ENCODE peak calls at places on chromosomes 1 and 21, in four cellular contexts. R is H1, B is HepG2, Z is K562. E is an unnamed sample.

GRCh38 chr1:220876511-220877347 is 2.5 kb upstream of the HLX start:
- DNase-seq in R (peak; percentile 73), B (no peak), Z (no peak), E (no peak)

GRCh38 chr1:21318714-21319159 is 28.5 kb upstream of the ECE1 start:
- DNase-seq in R (no peak), B (no peak), Z (no peak), E (no peak)

GRCh38 chr1:153023109-153023508 is 7.9 kb upstream of the SPRR1B start:
- DNase-seq in R (no peak), B (no peak), Z (no peak), E (no peak)

GRCh38 chr1:201009967-201010645 is 13.4 kb downstream of the KIF21B start:
- DNase-seq in B (no peak), Z (no peak), R (no peak), E (no peak)

GRCh38 chr1:85611390-85611789 is 30.8 kb downstream of the CCN1 start:
- DNase-seq in Z (no peak), R (no peak), B (no peak), E (no peak)

GRCh38 chr1:225482489-225482950 is 54.7 kb upstream of the LBR start:
- DNase-seq in R (peak; percentile 31), B (no peak), Z (no peak), E (no peak)

GRCh38 chr1:47438321-47439150 is 692 bp downstream of the FOXD2 start:
- DNase-seq in Z (no peak), R (peak; percentile 73), B (no peak), E (no peak)

GRCh38 chr1:100396651-100397050 is 44.3 kb downstream of the CDC14A start:
- DNase-seq in B (no peak), R (no peak), Z (no peak), E (no peak)

GRCh38 chr21:32412998-32413504 is 545 bp downstream of the EVA1C start:
- DNase-seq in R (no peak), B (no peak), Z (no peak), E (no peak)

GRCh38 chr21:37496972-37497371 is 130.4 kb downstream of the DYRK1A start:
- DNase-seq in Z (no peak), B (no peak), R (no peak), E (no peak)

GRCh38 chr1:156627313-156627880 is 8.2 kb downstream of the HAPLN2 start:
- DNase-seq in R (no peak), Z (peak; percentile 53), B (peak; percentile 58), E (peak; percentile 57)

GRCh38 chr1:162991444-162991843 is 77.7 kb upstream of the RGS4 start:
- DNase-seq in B (no peak), Z (no peak), R (no peak), E (no peak)

GRCh38 chr1:56304975-56305374 is 274.4 kb downstream of the PLPP3 start:
- DNase-seq in R (no peak), Z (no peak), B (no peak), E (no peak)

GRCh38 chr1:52727114-52727586 is 897 bp downstream of the ZYG11B start:
- DNase-seq in B (no peak), R (no peak), Z (peak; percentile 54), E (peak; percentile 10)

GRCh38 chr1:193275773-193276172 is 89.4 kb upstream of the B3GALT2 start:
- DNase-seq in Z (no peak), R (peak; percentile 70), B (no peak), E (no peak)

GRCh38 chr1:187665513-187665912 is 836.8 kb downstream of the PLA2G4A start:
- DNase-seq in R (no peak), B (no peak), Z (no peak), E (no peak)

GRCh38 chr1:188249813-188250212 is 1421.1 kb downstream of the PLA2G4A start:
- DNase-seq in R (no peak), B (no peak), Z (no peak), E (no peak)

GRCh38 chr1:219304227-219305226 is 130.8 kb downstream of the LYPLAL1 start:
- DNase-seq in Z (no peak), B (no peak), R (no peak), E (peak; percentile 57)

GRCh38 chr1:169460193-169460833 is 25.4 kb downstream of the SLC19A2 start:
- DNase-seq in Z (no peak), B (no peak), R (peak; percentile 69), E (no peak)

GRCh38 chr1:207826557-207827487 is 75.0 kb downstream of the CD46 start:
- DNase-seq in B (peak; percentile 90), Z (no peak), R (no peak), E (peak; percentile 66)

GRCh38 chr1:57281324-57281723 is 142.5 kb downstream of the DAB1 start:
- DNase-seq in R (no peak), B (peak; percentile 92), Z (no peak), E (no peak)

GRCh38 chr1:42316292-42316691 is 18.7 kb downstream of the FOXJ3 start:
- DNase-seq in R (no peak), B (no peak), Z (no peak), E (no peak)

GRCh38 chr1:83996621-83997020 is 2.3 kb downstream of the TTLL7 start:
- DNase-seq in Z (no peak), R (no peak), B (no peak), E (no peak)

GRCh38 chr1:41870076-41870562 is 48.6 kb downstream of the HIVEP3 start:
- DNase-seq in R (no peak), B (no peak), Z (peak; percentile 28), E (no peak)

GRCh38 chr1:39047374-39048229 is 21.5 kb downstream of the NDUFS5 start:
- DNase-seq in Z (peak; percentile 66), R (no peak), B (peak; percentile 39), E (no peak)

GRCh38 chr1:168751195-168751650 is 22.2 kb upstream of the DPT start:
- DNase-seq in Z (no peak), B (peak; percentile 11), R (no peak), E (peak; percentile 16)

GRCh38 chr1:46432781-46433327 is 38.7 kb downstream of the FAAH start:
- DNase-seq in R (no peak), B (no peak), Z (no peak), E (no peak)

GRCh38 chr1:110283677-110284076 is 55.5 kb upstream of the RBM15 start:
- DNase-seq in R (no peak), B (no peak), Z (no peak), E (no peak)

GRCh38 chr1:5140136-5140535 is 485.7 kb downstream of the AJAP1 start:
- DNase-seq in R (no peak), Z (no peak), B (no peak), E (no peak)

GRCh38 chr1:42941640-42942330 is 16.9 kb downstream of the SLC2A1 start:
- DNase-seq in Z (peak; percentile 82), B (no peak), R (no peak), E (no peak)

GRCh38 chr21:36347278-36347961 is 27.4 kb downstream of the MORC3 start:
- DNase-seq in B (no peak), Z (no peak), R (no peak), E (no peak)

GRCh38 chr1:182671779-182672486 is 12.5 kb downstream of the RGS8 start:
- DNase-seq in Z (no peak), B (no peak), R (no peak), E (no peak)

GRCh38 chr1:79117376-79117775 is 110.8 kb upstream of the ADGRL4 start:
- DNase-seq in B (no peak), Z (no peak), R (no peak), E (no peak)

GRCh38 chr1:166350490-166350889 is 183.7 kb upstream of the FAM78B start:
- DNase-seq in Z (no peak), R (no peak), B (no peak), E (no peak)

DNA sequence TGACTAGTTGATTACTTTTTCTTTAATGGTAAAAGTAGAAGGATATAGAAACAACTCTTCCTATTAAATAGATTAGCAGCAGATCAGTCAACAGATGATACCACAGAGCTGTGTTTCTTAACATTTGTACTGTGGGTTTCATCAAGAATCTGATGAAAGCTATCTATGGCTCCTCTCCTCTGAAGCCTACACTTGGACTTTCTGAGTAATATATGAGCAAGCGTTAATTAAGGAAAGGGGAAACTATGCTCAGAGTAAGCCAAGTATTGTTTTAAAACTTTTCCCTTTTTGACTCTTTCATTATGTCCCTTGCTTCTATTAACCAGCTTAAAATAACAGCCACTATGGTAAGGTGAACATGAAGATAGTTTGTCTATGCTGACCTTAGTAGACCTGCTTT is 10.8 kb downstream of the ARID4B start:
- DNase-seq in B (no peak), Z (no peak), R (no peak), E (no peak)
- TF ChIP-seq PHF8 in B (no peak), Z (no peak), R (no peak), E (no peak)

GRCh38 chr1:224182057-224182865 is 779 bp upstream of the DEGS1 start:
- DNase-seq in Z (no peak), R (no peak), B (no peak), E (no peak)
- TF ChIP-seq PHF8 in Z (no peak), R (no peak), B (no peak), E (no peak)

GRCh38 chr1:112337028-112337531 is 58.9 kb upstream of the CTTNBP2NL start:
- DNase-seq in R (no peak), Z (peak; percentile 67), B (peak; percentile 13), E (peak; percentile 44)
- TF ChIP-seq PHF8 in R (no peak), Z (no peak), B (no peak), E (no peak)

GRCh38 chr1:31727195-31727594 is 23.4 kb upstream of the COL16A1 start:
- DNase-seq in R (no peak), B (no peak), Z (no peak), E (no peak)

GRCh38 chr1:31726715-31727114 is 22.9 kb upstream of the COL16A1 start:
- DNase-seq in B (no peak), R (no peak), Z (no peak), E (no peak)

GRCh38 chr1:31727849-31728248 is 24.0 kb upstream of the COL16A1 start:
- DNase-seq in Z (no peak), R (no peak), B (no peak), E (no peak)

GRCh38 chr1:31725134-31725533 is 21.3 kb upstream of the COL16A1 start:
- DNase-seq in B (no peak), Z (no peak), R (no peak), E (no peak)

DNA sequence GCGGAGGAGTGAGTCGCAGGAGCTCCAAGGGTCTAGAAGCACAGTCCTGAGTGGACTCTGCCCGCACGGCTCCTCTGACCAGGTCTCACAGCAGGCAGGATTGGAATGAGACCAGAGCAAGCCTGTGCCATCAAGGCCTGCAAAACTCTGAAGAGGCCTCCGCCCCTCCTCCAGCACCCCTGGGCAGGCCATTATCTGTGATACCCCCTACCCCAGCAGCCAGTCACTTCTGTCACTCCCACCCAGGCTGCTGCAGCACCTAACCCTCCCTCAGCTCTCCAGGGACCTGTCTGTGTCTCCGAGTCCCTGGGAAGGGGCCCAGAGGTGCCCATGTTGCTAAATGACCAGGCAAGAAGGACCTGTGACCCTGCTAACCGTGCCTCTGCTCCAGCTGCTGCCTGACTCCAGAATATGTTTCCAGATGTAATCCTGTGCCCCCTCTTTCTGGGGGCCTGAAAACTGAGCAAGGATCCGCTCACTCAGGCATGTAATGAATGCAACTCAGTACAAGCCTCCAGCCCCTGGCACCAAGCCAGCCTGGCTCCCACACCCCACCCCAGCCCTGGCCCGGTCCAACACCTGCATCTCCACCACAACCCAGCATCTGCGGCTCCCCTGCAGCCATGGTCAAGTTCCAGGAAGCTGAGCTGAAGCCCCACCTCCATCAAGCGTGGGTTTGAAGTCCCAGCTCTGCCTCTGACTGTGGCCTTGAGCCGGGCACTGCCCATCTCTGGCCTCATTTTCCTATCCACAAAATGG is 22.1 kb upstream of the COL16A1 start:
- DNase-seq in R (no peak), Z (no peak), B (no peak), E (no peak)
- TF ChIP-seq PHF8 in R (no peak), Z (no peak), B (no peak), E (no peak)

E was measured in A549.